ENCODE peak calls at places on chromosomes 4 and X, in nine cellular contexts. G is right atrium auricular region, U is AG10803, E is foreskin fibroblast, R is AG09309, W is activated B cell treated with CpG ODN at 0.5 μM for 24 hours, J is nephron progenitor cell, D is MCF 10A, C is BJ. P is an unnamed sample.

GRCh38 chr4:54100607-54101189 is 735 bp downstream of the GSX2 start:
- DNase-seq in R (no peak), G (no peak), U (no peak), D (no peak), W (no peak), E (no peak), C (no peak), J (peak), P (no peak)

GRCh38 chr4:150182794-150183193 is 104.5 kb downstream of the DCLK2 start:
- DNase-seq in D (no peak), W (no peak), E (no peak), R (no peak), C (no peak), U (no peak), G (no peak), J (no peak), P (no peak)

GRCh38 chr4:122588453-122589238 is 32.2 kb downstream of the IL21 start:
- DNase-seq in E (peak), R (peak), C (no peak), G (no peak), J (no peak), W (no peak), D (peak), U (peak), P (no peak)

GRCh38 chr4:169220854-169221311 is 49.9 kb downstream of the SH3RF1 start:
- DNase-seq in C (no peak), W (no peak), R (no peak), U (no peak), D (no peak), J (no peak), E (no peak), G (no peak), P (no peak)

GRCh38 chr4:54367059-54367458 is 138.0 kb downstream of the PDGFRA start:
- DNase-seq in W (no peak), R (no peak), D (no peak), J (no peak), U (no peak), G (no peak), C (no peak), E (no peak), P (no peak)

GRCh38 chr4:120844528-120844921 is 78.0 kb downstream of the PRDM5 start:
- DNase-seq in E (no peak), W (no peak), D (no peak), J (no peak), R (no peak), U (no peak), C (no peak), G (no peak), P (no peak)

GRCh38 chr4:147160908-147161513 is 215.3 kb upstream of the TTC29 start:
- DNase-seq in W (no peak), C (peak), U (peak), R (peak), J (peak), G (no peak), D (peak), E (peak), P (no peak)

GRCh38 chr4:139921551-139922184 is 232.3 kb downstream of the MAML3 start:
- DNase-seq in D (no peak), C (no peak), J (no peak), U (no peak), G (no peak), E (no peak), R (no peak), W (no peak), P (no peak)

GRCh38 chr4:76666940-76667532 is 230.9 kb downstream of the SOWAHB start:
- DNase-seq in G (no peak), D (no peak), U (no peak), E (no peak), J (no peak), W (no peak), C (no peak), R (no peak), P (no peak)

GRCh38 chr4:128649575-128650205 is 159.8 kb upstream of the JADE1 start:
- DNase-seq in E (peak), G (no peak), D (no peak), J (no peak), W (no peak), R (no peak), C (no peak), U (peak), P (no peak)

GRCh38 chr4:23114538-23114937 is 421.8 kb downstream of the GBA3 start:
- DNase-seq in R (no peak), J (no peak), D (no peak), C (no peak), W (no peak), G (no peak), E (no peak), U (no peak), P (no peak)

GRCh38 chr4:100367451-100367850 is 150.4 kb downstream of the EMCN start:
- DNase-seq in D (no peak), G (no peak), R (no peak), U (no peak), C (no peak), J (no peak), W (no peak), E (peak), P (no peak)

GRCh38 chrX:106397788-106398538 is 213.8 kb upstream of the RADX start:
- DNase-seq in W (no peak), R (no peak), U (no peak), D (peak), G (no peak), J (no peak), C (no peak), E (no peak), P (no peak)

GRCh38 chr4:40656221-40656863 is 26.7 kb upstream of the RBM47 start:
- DNase-seq in W (peak), E (no peak), D (no peak), G (no peak), J (no peak), C (no peak), R (no peak), U (no peak), P (no peak)

GRCh38 chrX:145393702-145394235 is 146.5 kb downstream of the SPANXN1 start:
- DNase-seq in U (no peak), R (no peak), W (no peak), D (peak), J (no peak), C (no peak), E (no peak), G (no peak), P (no peak)
- TF ChIP-seq CTCF in U (no peak), R (no peak), W (no peak), D (peak), J (peak), C (no peak), E (no peak), G (no peak), P (no peak)

GRCh38 chrX:45747905-45748304 is 547.2 kb upstream of the DIPK2B start:
- DNase-seq in R (no peak), U (no peak), W (no peak), E (no peak), C (no peak), G (no peak), D (no peak), J (no peak), P (no peak)

GRCh38 chrX:45750639-45751038 is 550.0 kb upstream of the DIPK2B start:
- DNase-seq in G (no peak), J (no peak), D (peak), W (no peak), E (no peak), R (no peak), C (no peak), U (no peak), P (no peak)

GRCh38 chrX:45751156-45751555 is 550.5 kb upstream of the DIPK2B start:
- DNase-seq in J (no peak), G (no peak), C (no peak), R (no peak), U (no peak), W (no peak), D (no peak), E (no peak), P (no peak)

GRCh38 chrX:45748443-45748842 is 547.8 kb upstream of the DIPK2B start:
- DNase-seq in U (no peak), J (no peak), W (no peak), R (no peak), C (no peak), E (no peak), D (no peak), G (no peak), P (no peak)

DNA sequence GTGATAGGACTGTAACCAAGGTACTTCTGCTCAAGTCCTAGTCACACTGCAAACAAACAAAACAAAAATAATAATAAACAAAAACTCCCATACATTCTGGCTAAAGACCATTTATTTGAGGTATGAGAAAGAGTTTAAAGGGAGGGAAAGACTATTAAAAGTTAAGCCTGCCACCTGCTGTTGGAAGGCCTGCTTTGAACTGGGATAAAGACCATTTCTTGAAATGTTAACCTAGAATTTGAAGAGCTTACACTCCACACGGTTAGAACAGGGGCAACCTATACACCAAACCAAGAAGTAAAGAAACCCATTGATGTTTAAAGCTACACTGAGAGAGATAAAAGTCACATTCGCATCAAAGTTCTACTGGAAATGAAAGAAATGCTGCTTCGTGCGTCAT is 548.7 kb upstream of the DIPK2B start:
- DNase-seq in J (no peak), E (no peak), C (no peak), G (no peak), U (no peak), R (no peak), D (no peak), W (no peak), P (no peak)
- TF ChIP-seq CTCF in J (no peak), E (no peak), C (peak), G (no peak), U (peak), R (peak), D (peak), W (no peak), P (no peak)

GRCh38 chr4:73018595-73018994 is 50.9 kb downstream of the COX18 start:
- DNase-seq in J (peak), W (no peak), D (no peak), C (no peak), U (no peak), R (no peak), G (no peak), E (no peak), P (no peak)

GRCh38 chr4:73019462-73020047 is 50.0 kb downstream of the COX18 start:
- DNase-seq in W (no peak), J (peak), C (no peak), E (peak), R (peak), U (peak), G (no peak), D (peak), P (no peak)

DNA sequence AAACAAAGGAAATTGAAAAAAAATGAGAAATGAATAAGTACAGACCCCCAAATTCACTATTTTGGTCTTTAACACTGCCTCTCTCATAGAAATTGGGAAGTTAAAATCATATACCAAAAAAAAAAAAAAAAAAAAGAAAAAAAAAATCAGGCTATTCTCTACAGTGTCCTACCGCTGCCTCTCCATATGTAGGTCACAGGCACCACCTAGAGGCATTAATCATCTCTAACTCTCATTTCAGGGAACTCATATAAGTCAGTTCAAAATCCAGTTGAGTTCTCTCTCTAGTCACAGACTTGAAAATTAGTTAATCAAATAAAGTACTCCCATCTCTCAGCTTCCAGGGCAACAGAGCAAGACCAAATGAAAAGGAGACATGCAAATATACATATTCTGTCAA is 47.9 kb downstream of the COX18 start:
- DNase-seq in R (peak), U (peak), G (no peak), C (no peak), D (peak), J (no peak), W (no peak), E (peak), P (no peak)
- TF ChIP-seq CTCF in R (peak), U (peak), G (no peak), C (peak), D (peak), J (no peak), W (no peak), E (peak), P (peak)

GRCh38 chr4:31791666-31792065 is 1071.5 kb downstream of the PCDH7 start:
- DNase-seq in G (no peak), E (no peak), R (no peak), D (no peak), U (no peak), W (no peak), J (no peak), C (no peak), P (no peak)

GRCh38 chr4:31788676-31789075 is 1068.5 kb downstream of the PCDH7 start:
- DNase-seq in D (no peak), U (no peak), J (no peak), G (no peak), C (no peak), R (no peak), W (no peak), E (no peak), P (no peak)

DNA sequence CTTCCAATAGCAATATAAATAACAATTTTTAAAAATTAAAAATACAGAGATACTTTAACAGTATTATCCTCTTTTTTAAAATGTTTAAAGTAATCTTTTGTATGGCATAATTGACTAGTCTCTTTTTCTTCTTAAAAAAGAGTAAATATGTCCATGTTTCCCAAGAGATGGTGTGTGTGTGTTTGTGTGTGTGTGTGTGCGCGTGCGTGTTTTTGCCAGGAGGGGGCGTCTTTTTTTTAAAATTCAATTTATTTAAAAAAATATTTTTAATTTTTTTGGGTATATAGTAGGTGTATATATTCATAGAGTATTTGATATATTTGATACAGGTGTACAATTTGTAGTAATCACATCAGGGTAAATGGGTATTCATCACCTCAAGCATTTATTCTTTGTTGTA is 1073.7 kb downstream of the PCDH7 start:
- DNase-seq in G (no peak), U (no peak), D (no peak), E (no peak), C (no peak), W (no peak), J (no peak), R (no peak), P (no peak)
- TF ChIP-seq CTCF in G (no peak), U (peak), D (no peak), E (peak), C (no peak), W (no peak), J (peak), R (peak), P (no peak)

DNA sequence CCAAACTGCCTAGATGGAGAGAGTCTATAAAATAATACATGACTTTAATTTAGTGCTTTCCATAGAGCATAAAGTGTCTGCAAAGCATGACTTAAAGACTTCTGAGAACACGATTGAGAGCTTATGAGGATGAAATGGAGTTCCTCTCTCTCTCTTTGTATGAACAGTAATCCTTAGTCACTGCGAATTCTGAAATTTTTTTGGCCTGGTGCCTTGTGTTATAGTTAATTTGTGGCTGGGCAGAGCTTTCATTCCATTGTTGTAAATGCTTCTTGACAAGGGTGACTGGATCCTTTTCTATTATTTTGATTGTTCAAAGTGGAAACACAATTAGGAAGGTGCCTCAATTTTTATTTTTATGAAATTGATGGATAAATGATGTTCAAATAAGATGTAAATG is 179.5 kb downstream of the CEP135 start:
- DNase-seq in R (no peak), E (no peak), W (no peak), C (no peak), J (no peak), D (peak), G (no peak), U (peak), P (no peak)
- TF ChIP-seq CTCF in R (no peak), E (no peak), W (no peak), C (no peak), J (no peak), D (no peak), G (no peak), U (no peak), P (no peak)

DNA sequence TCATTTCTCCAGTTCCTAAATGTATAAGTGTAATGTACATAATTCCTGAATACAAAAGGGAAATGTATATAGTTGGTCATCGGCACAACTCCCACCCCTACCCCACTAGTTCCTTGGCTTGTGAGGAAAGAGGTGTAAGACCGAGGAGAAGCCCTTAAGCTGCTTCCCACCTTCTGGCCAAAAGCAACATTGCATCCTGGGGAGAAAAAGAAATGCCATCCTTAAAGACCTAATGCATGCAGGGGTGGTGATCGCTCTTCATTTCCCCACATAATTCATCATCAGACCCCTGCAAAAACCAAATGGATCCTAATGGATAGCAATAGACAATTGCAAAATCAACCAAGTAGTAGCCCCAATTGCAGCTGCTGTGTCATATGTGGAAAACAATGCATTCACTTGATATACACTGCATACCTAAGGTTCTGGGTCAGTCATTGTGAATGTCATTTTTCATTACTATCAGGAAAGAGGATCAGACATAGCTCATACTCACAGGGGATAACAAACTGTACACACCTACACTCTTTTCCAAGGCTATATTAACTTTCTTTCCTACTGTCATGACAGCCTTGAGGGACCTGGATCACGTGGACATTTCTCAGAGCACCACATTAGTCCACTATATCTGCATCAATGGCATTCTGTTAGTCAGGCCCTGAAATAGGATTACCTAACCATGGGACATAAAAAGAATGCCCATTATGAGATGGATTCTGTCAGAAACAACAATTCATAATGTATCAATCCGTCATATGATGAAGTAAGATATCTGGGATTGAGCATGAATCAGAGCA is 31.7 kb upstream of the NFXL1 start:
- DNase-seq in C (no peak), D (no peak), G (no peak), W (no peak), E (no peak), U (no peak), J (no peak), R (no peak), P (no peak)
- TF ChIP-seq CTCF in C (no peak), D (no peak), G (no peak), W (no peak), E (no peak), U (no peak), J (no peak), R (no peak), P (no peak)

DNA sequence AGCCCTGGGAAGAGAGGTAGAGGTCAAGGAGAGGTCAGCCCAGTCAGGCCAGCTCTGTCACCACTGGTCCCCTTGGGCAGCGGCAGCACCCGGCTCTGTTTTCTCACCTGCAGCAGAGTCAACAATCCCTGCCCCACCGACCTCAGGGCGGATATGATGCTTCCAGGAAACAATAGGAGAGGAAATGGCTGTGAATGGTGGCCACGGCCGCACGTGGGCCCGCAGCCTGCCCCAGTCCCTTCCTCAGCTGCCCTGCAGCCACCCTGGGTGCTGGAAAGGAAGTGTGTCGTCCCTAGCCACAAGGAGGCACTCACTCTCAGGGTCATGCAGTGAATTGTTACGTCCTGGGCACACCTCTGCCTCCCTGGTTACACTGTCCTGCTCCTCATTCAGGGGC is 92.5 kb upstream of the ENPP6 start:
- DNase-seq in E (no peak), R (no peak), C (no peak), J (no peak), D (peak), G (no peak), W (no peak), U (no peak), P (no peak)
- TF ChIP-seq CTCF in E (no peak), R (peak), C (peak), J (no peak), D (no peak), G (no peak), W (no peak), U (peak), P (no peak)

GRCh38 chr4:43048570-43048969 is 156.1 kb downstream of the GRXCR1 start:
- DNase-seq in E (no peak), C (no peak), D (no peak), J (no peak), W (no peak), U (no peak), G (no peak), R (no peak), P (no peak)
- TF ChIP-seq CTCF in E (no peak), C (no peak), D (no peak), J (no peak), W (no peak), U (no peak), G (no peak), R (no peak), P (no peak)

GRCh38 chrX:23902419-23902818 is 5.3 kb downstream of the APOO start:
- DNase-seq in D (peak), R (no peak), U (peak), J (no peak), C (no peak), G (no peak), W (no peak), E (no peak), P (no peak)
- TF ChIP-seq CTCF in D (peak), R (peak), U (peak), J (peak), C (no peak), G (peak), W (no peak), E (no peak), P (peak)

DNA sequence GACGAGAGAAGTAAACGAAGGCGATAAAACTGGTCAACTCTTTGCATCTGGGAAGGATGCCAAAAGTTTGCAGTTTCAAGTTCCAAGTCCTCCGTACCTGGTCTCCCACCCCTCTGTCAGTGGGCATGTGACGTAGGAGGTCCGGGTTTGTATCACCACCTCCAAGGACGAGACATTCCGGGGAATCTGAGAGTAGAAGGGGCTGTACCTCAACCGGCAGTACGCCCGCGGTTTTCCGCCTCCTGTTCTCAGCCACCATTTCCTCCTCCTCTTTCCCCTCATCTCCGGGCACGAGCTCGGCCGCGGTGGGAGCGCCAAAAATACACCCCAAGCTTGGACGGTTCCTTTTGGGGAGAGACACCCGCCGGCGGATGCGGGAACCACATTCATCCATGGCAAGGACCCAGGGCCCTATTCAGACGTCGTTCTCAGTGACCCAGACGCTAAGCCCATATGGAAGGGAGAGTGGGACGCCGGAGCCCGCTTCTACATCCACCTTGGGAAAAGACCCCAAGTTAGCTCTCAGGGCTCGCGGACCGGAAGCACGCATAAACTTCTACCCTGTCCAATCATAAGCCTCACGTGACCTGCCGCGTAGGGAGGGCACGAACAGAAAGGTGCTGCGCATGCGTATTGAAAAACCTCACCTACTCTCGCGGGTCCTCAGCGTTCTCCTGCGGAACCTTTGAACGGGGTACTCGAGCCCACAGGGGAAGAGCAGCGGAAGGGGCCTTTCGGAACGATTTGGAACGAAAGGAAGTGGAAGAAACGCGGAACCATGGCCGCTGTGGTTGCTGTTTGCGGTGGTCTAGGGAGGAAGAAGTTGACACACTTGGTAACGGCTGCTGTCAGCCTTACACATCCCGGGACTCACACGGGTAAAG is at the start of the genes HELQ and MRPS18C:
- DNase-seq in J (peak), E (peak), U (peak), D (peak), G (peak), W (peak), C (peak), R (peak), P (peak)
- TF ChIP-seq CTCF in J (no peak), E (peak), U (peak), D (peak), G (no peak), W (no peak), C (peak), R (peak), P (no peak)

P was measured in CD4-positive, alpha-beta T cell.